ENCODE peak calls at places on chromosomes 7 and 10, in six cellular contexts. X is NCI-H1092 treated with DMSO at 0.1 percent for 48 hours; P is AG08395; O is psoas muscle; C is nucleus accumbens; V is activated T-helper 1 cell treated with anti-CD3 and anti-CD28 coated beads, Interleukin-12 subunit alpha, Interleukin-12 subunit beta, Interleukin-2, Interleukin-4 antibody, amounts not matched to agents 30 ng/mL and 10 ng/mL and 1 ng/mL, durations not matched to agents 14 hours and 24 hours and 36 hours. Y is an unnamed sample.

GRCh38 chr10:34744590-34744989 is 70.5 kb downstream of the PARD3 start:
- DNase-seq in C (no peak), O (no peak), V (no peak), X (no peak), P (no peak), Y (no peak)

GRCh38 chr7:119377-120163 is 72.8 kb upstream of the FAM20C start:
- DNase-seq in C (no peak), O (no peak), X (no peak), P (peak), V (no peak), Y (peak)

GRCh38 chr7:72751978-72752377 is 76.0 kb downstream of the TYW1B start:
- DNase-seq in C (no peak), P (peak), X (no peak), V (no peak), O (no peak), Y (no peak)

GRCh38 chr7:1713502-1714484 is 43.7 kb downstream of the ELFN1 start:
- DNase-seq in X (peak), P (no peak), V (no peak), C (no peak), O (peak), Y (no peak)

GRCh38 chr7:37284805-37285211 is 163.9 kb downstream of the ELMO1 start:
- DNase-seq in C (peak), P (peak), O (no peak), V (no peak), X (peak), Y (peak)

GRCh38 chr10:80516506-80517075 is 21.1 kb upstream of the SH2D4B start:
- DNase-seq in V (no peak), P (no peak), X (no peak), O (peak), C (no peak), Y (no peak)

GRCh38 chr10:70596110-70596798 is 6.3 kb downstream of the PRF1 start:
- DNase-seq in C (peak), X (no peak), O (no peak), V (no peak), P (no peak), Y (peak)

GRCh38 chr10:79898597-79899325 is 50.1 kb downstream of the SFTPD start:
- DNase-seq in V (no peak), P (no peak), X (no peak), C (no peak), O (no peak), Y (no peak)

GRCh38 chr7:37411444-37412034 is 37.1 kb downstream of the ELMO1 start:
- DNase-seq in X (no peak), P (no peak), V (no peak), O (no peak), C (no peak), Y (no peak)

GRCh38 chr10:88297103-88297502 is 286.0 kb downstream of the RNLS start:
- DNase-seq in V (no peak), X (no peak), O (no peak), C (no peak), P (no peak), Y (no peak)

GRCh38 chr10:86614853-86615252 is 39.5 kb upstream of the OPN4 start:
- DNase-seq in P (no peak), V (no peak), C (no peak), X (no peak), O (no peak), Y (no peak)

GRCh38 chr10:88270871-88271713 is 312.0 kb downstream of the RNLS start:
- DNase-seq in P (peak), O (no peak), C (no peak), V (peak), X (no peak), Y (peak)

GRCh38 chr10:75395171-75395954 is 6.2 kb downstream of the ZNF503 start:
- DNase-seq in C (peak), O (peak), P (peak), X (no peak), V (no peak), Y (no peak)

GRCh38 chr10:34933676-34934075 is 118.6 kb upstream of the PARD3 start:
- DNase-seq in P (no peak), V (no peak), C (peak), X (no peak), O (peak), Y (peak)

GRCh38 chr10:89944138-89944537 is 242.7 kb downstream of the KIF20B start:
- DNase-seq in C (no peak), X (no peak), V (no peak), P (no peak), O (no peak), Y (no peak)

GRCh38 chr10:125009580-125010235 is 67.8 kb downstream of the ZRANB1 start:
- DNase-seq in X (no peak), C (peak), P (no peak), V (no peak), O (peak), Y (no peak)

GRCh38 chr10:114962441-114962840 is 24.4 kb downstream of the TRUB1 start:
- DNase-seq in C (no peak), O (no peak), P (no peak), X (no peak), V (no peak), Y (no peak)

GRCh38 chr7:133676805-133677370 is 424.0 kb downstream of the EXOC4 start:
- DNase-seq in P (no peak), X (no peak), C (no peak), O (no peak), V (no peak), Y (no peak)

GRCh38 chr7:93461350-93461749 is 113.2 kb downstream of the CALCR start:
- DNase-seq in X (peak), C (peak), P (no peak), V (no peak), O (no peak), Y (peak)

GRCh38 chr7:41987-42386 is 150.4 kb upstream of the FAM20C start:
- DNase-seq in V (no peak), X (no peak), O (peak), P (no peak), C (no peak), Y (no peak)

GRCh38 chr10:129360046-129360445 is 107.0 kb upstream of the MGMT start:
- DNase-seq in V (no peak), X (no peak), O (no peak), C (no peak), P (no peak), Y (no peak)

GRCh38 chr10:5685764-5686240 is 1.2 kb downstream of the TASOR2 start:
- DNase-seq in P (no peak), V (no peak), X (peak), O (no peak), C (no peak), Y (no peak)

GRCh38 chr10:21175797-21176196 is 278.7 kb upstream of the NEBL start:
- DNase-seq in C (no peak), O (no peak), X (no peak), V (no peak), P (no peak), Y (no peak)

GRCh38 chr7:153382591-153383225 is 623.2 kb downstream of the ACTR3B start:
- DNase-seq in X (no peak), V (no peak), P (no peak), C (no peak), O (no peak), Y (no peak)

GRCh38 chr7:102451371-102452054 is 13.2 kb downstream of the ALKBH4 start:
- DNase-seq in V (no peak), P (no peak), C (no peak), X (no peak), O (no peak), Y (no peak)

GRCh38 chr10:55628260-55628701 is 732.8 kb downstream of the ZWINT start:
- DNase-seq in P (no peak), X (no peak), V (no peak), O (no peak), C (peak), Y (peak)

GRCh38 chr10:49184642-49185111 is 3.5 kb downstream of the TMEM273 start:
- DNase-seq in P (no peak), O (no peak), V (no peak), C (no peak), X (no peak), Y (no peak)

GRCh38 chr7:47737606-47738005 is 155.7 kb upstream of the TNS3 start:
- DNase-seq in V (no peak), C (no peak), P (no peak), O (no peak), X (no peak), Y (no peak)